ENCODE peak calls at places on chromosomes 4 and X, in five cellular contexts. One of them, this sample, is unnamed.
A peak's percentile ranks its signal among the peaks of the same experiment; 100 is the strongest.

GRCh38 chr4:122152699-122153328 is 683 bp downstream of the BLTP1 start:
- DNase-seq in A549: peak; percentile 13
- DNase-seq in lower lobe of right lung: peak; percentile 67
- DNase-seq in MM.1S: peak; percentile 48
- DNase-seq in HepG2: peak; percentile 9
- DNase-seq in this sample: peak; percentile 16

GRCh38 chrX:118702741-118703140 is 24.7 kb upstream of the IL13RA1 start:
- DNase-seq in lower lobe of right lung: no peak
- DNase-seq in HepG2: peak; percentile 73
- DNase-seq in A549: no peak
- DNase-seq in MM.1S: no peak
- DNase-seq in this sample: no peak

GRCh38 chrX:153726286-153727107 is 1.8 kb downstream of the ABCD1 start:
- DNase-seq in MM.1S: peak; percentile 83
- DNase-seq in HepG2: peak; percentile 75
- DNase-seq in lower lobe of right lung: peak; percentile 83
- DNase-seq in A549: no peak
- DNase-seq in this sample: peak; percentile 19

GRCh38 chr4:184126800-184127199 is 90.9 kb downstream of the ENPP6 start:
- DNase-seq in lower lobe of right lung: no peak
- DNase-seq in A549: no peak
- DNase-seq in MM.1S: no peak
- DNase-seq in HepG2: no peak
- DNase-seq in this sample: no peak

GRCh38 chr4:128315756-128316520 is 28.3 kb upstream of the PGRMC2 start:
- DNase-seq in MM.1S: no peak
- DNase-seq in lower lobe of right lung: no peak
- DNase-seq in HepG2: no peak
- DNase-seq in A549: no peak
- DNase-seq in this sample: no peak

GRCh38 chr4:124748965-124749364 is 36.4 kb upstream of the ANKRD50 start:
- DNase-seq in HepG2: no peak
- DNase-seq in lower lobe of right lung: no peak
- DNase-seq in MM.1S: no peak
- DNase-seq in A549: no peak
- DNase-seq in this sample: no peak

GRCh38 chrX:129115104-129115503 is 408.2 kb downstream of the SMARCA1 start:
- DNase-seq in lower lobe of right lung: no peak
- DNase-seq in MM.1S: peak; percentile 48
- DNase-seq in HepG2: peak; percentile 45
- DNase-seq in A549: peak; percentile 13
- DNase-seq in this sample: peak; percentile 72

GRCh38 chrX:49767231-49767630 is 61.9 kb upstream of the PAGE4 start:
- DNase-seq in A549: no peak
- DNase-seq in lower lobe of right lung: no peak
- DNase-seq in MM.1S: no peak
- DNase-seq in HepG2: no peak
- DNase-seq in this sample: no peak

GRCh38 chrX:109347618-109348017 is 134.3 kb downstream of the GUCY2F start:
- DNase-seq in HepG2: no peak
- DNase-seq in lower lobe of right lung: no peak
- DNase-seq in MM.1S: no peak
- DNase-seq in A549: no peak
- DNase-seq in this sample: peak; percentile 45

GRCh38 chr4:38672247-38673071 is 8.5 kb downstream of the KLF3 start:
- DNase-seq in A549: no peak
- DNase-seq in lower lobe of right lung: no peak
- DNase-seq in HepG2: peak; percentile 71
- DNase-seq in MM.1S: no peak
- DNase-seq in this sample: peak; percentile 78

GRCh38 chrX:113370001-113370400 is 529.4 kb upstream of the AMOT start:
- DNase-seq in lower lobe of right lung: no peak
- DNase-seq in HepG2: no peak
- DNase-seq in MM.1S: no peak
- DNase-seq in A549: no peak
- DNase-seq in this sample: no peak

GRCh38 chr4:71211748-71212147 is 127.1 kb upstream of the SLC4A4 start:
- DNase-seq in HepG2: no peak
- DNase-seq in MM.1S: no peak
- DNase-seq in A549: no peak
- DNase-seq in lower lobe of right lung: no peak
- DNase-seq in this sample: no peak

GRCh38 chr4:156547891-156548290 is 423.7 kb downstream of the PDGFC start:
- DNase-seq in MM.1S: no peak
- DNase-seq in HepG2: no peak
- DNase-seq in A549: no peak
- DNase-seq in lower lobe of right lung: no peak
- DNase-seq in this sample: no peak

GRCh38 chrX:69615323-69615722 is 590 bp upstream of the EDA start:
- DNase-seq in MM.1S: no peak
- DNase-seq in lower lobe of right lung: no peak
- DNase-seq in A549: no peak
- DNase-seq in HepG2: no peak
- DNase-seq in this sample: no peak

GRCh38 chrX:39896951-39897740 is 200.6 kb downstream of the BCOR start:
- DNase-seq in A549: no peak
- DNase-seq in lower lobe of right lung: peak; percentile 49
- DNase-seq in MM.1S: no peak
- DNase-seq in HepG2: peak; percentile 24
- DNase-seq in this sample: peak; percentile 60

GRCh38 chrX:63934791-63935190 is 149.8 kb upstream of the ARHGEF9 start:
- DNase-seq in HepG2: no peak
- DNase-seq in A549: no peak
- DNase-seq in MM.1S: no peak
- DNase-seq in lower lobe of right lung: no peak
- DNase-seq in this sample: no peak

GRCh38 chr4:53563824-53564223 is 27.5 kb downstream of the LNX1 start:
- DNase-seq in MM.1S: no peak
- DNase-seq in lower lobe of right lung: no peak
- DNase-seq in HepG2: no peak
- DNase-seq in A549: no peak
- DNase-seq in this sample: no peak

GRCh38 chrX:79524642-79525041 is 157.5 kb upstream of the ITM2A start:
- DNase-seq in A549: no peak
- DNase-seq in lower lobe of right lung: no peak
- DNase-seq in HepG2: no peak
- DNase-seq in MM.1S: peak; percentile 60
- DNase-seq in this sample: peak; percentile 50

GRCh38 chr4:78939667-78940008 is 400 bp upstream of the PAQR3 start:
- DNase-seq in HepG2: no peak
- DNase-seq in lower lobe of right lung: no peak
- DNase-seq in A549: no peak
- DNase-seq in MM.1S: no peak
- DNase-seq in this sample: no peak

GRCh38 chr4:130808492-130808891 is 1712.5 kb downstream of the C4orf33 start:
- DNase-seq in MM.1S: peak; percentile 61
- DNase-seq in HepG2: peak; percentile 13
- DNase-seq in lower lobe of right lung: no peak
- DNase-seq in A549: no peak
- DNase-seq in this sample: peak; percentile 70

GRCh38 chr4:6727081-6727942 is 11.3 kb downstream of the BLOC1S4 start:
- DNase-seq in lower lobe of right lung: no peak
- DNase-seq in MM.1S: no peak
- DNase-seq in HepG2: no peak
- DNase-seq in A549: no peak
- DNase-seq in this sample: peak; percentile 46

GRCh38 chrX:153812220-153812619 is 17.8 kb downstream of the SSR4 start:
- DNase-seq in A549: no peak
- DNase-seq in HepG2: no peak
- DNase-seq in MM.1S: no peak
- DNase-seq in lower lobe of right lung: no peak
- DNase-seq in this sample: no peak

GRCh38 chr4:177386416-177386815 is 55.8 kb downstream of the AGA start:
- DNase-seq in MM.1S: no peak
- DNase-seq in A549: no peak
- DNase-seq in HepG2: no peak
- DNase-seq in lower lobe of right lung: no peak
- DNase-seq in this sample: no peak

GRCh38 chrX:24928114-24928513 is 87.7 kb downstream of the ARX start:
- DNase-seq in HepG2: no peak
- DNase-seq in MM.1S: no peak
- DNase-seq in A549: no peak
- DNase-seq in lower lobe of right lung: no peak
- DNase-seq in this sample: no peak

GRCh38 chr4:169906104-169906503 is 120.1 kb downstream of the MFAP3L start:
- DNase-seq in A549: no peak
- DNase-seq in MM.1S: no peak
- DNase-seq in lower lobe of right lung: no peak
- DNase-seq in HepG2: peak; percentile 25
- DNase-seq in this sample: no peak

GRCh38 chr4:3248811-3249661 is at the start of gene MSANTD1:
- DNase-seq in A549: no peak
- DNase-seq in MM.1S: no peak
- DNase-seq in lower lobe of right lung: no peak
- DNase-seq in HepG2: no peak
- DNase-seq in this sample: peak; percentile 47

GRCh38 chr4:165011403-165011802 is 20.4 kb upstream of the TRIM60 start:
- DNase-seq in A549: no peak
- DNase-seq in HepG2: no peak
- DNase-seq in lower lobe of right lung: no peak
- DNase-seq in MM.1S: no peak
- DNase-seq in this sample: no peak

DNA sequence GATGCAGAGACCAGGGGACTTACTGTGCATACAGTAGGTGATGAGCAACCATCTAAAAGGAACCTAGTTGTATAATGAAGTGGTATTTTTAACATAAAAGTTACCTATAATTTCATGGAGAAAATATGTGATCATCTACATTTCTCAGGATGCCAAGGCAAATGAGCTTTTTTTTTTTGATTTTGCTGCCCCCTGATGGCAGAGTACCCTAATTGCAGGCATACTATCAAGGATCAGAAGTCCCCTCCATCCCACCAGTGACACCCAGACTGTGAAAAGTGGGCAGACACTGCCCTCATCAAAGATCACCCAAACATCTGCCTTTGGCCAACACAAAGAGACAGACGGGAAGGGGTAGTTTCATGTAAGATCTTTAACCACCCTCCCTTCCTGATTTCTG is 9.6 kb upstream of the ABLIM2 start:
- DNase-seq in lower lobe of right lung: no peak
- DNase-seq in MM.1S: no peak
- DNase-seq in HepG2: no peak
- DNase-seq in A549: no peak
- DNase-seq in this sample: no peak
- H3K4me1 ChIP-seq in lower lobe of right lung: peaks cover 7% of the 10 kb centered on the region
- H3K4me1 ChIP-seq in MM.1S: peaks cover 23% of the 10 kb centered on the region
- H3K4me1 ChIP-seq in HepG2: no peaks in the 10 kb centered on the region
- H3K4me1 ChIP-seq in A549: no peaks in the 10 kb centered on the region
- H3K4me1 ChIP-seq in this sample: no peaks in the 10 kb centered on the region

GRCh38 chrX:23497919-23498318 is 163.3 kb downstream of the PTCHD1 start:
- DNase-seq in A549: no peak
- DNase-seq in MM.1S: peak; percentile 45
- DNase-seq in HepG2: no peak
- DNase-seq in lower lobe of right lung: no peak
- DNase-seq in this sample: no peak
- H3K27ac ChIP-seq in A549: no peak overlapping the region
- H3K27ac ChIP-seq in MM.1S: no peak overlapping the region
- H3K27ac ChIP-seq in HepG2: no peak overlapping the region
- H3K27ac ChIP-seq in lower lobe of right lung: no peak overlapping the region
- H3K27ac ChIP-seq in this sample: no peak overlapping the region

GRCh38 chr4:143531773-143532491 is 18.4 kb downstream of the SMARCA5 start:
- DNase-seq in MM.1S: no peak
- DNase-seq in A549: no peak
- DNase-seq in HepG2: no peak
- DNase-seq in lower lobe of right lung: no peak
- DNase-seq in this sample: no peak

DNA sequence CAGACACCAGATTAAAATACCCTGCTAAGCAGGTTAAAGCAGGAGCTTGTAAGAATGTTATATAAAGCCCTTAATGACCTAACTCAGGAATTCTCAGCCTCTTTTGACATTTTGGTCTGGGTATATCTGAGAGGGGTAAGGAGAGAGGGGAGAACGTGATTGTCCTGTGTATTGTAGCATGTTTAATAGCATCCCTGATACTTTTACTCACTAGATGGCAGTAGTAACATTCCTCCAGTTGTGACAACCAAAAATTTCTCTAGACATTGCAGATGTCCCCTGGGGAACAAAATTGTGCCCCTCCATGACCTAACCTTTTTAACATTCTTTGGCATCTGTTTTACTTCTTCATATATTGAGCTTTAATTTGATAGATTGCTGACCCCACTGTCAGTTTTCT is 17.9 kb downstream of the SMARCA5 start:
- DNase-seq in MM.1S: peak; percentile 18
- DNase-seq in lower lobe of right lung: no peak
- DNase-seq in HepG2: peak; percentile 4
- DNase-seq in A549: no peak
- DNase-seq in this sample: peak; percentile 43
- TF ChIP-seq CTCF in MM.1S: peak; percentile 34
- TF ChIP-seq CTCF in lower lobe of right lung: peak; percentile 40
- TF ChIP-seq CTCF in HepG2: peak; percentile 40
- TF ChIP-seq CTCF in A549: peak; percentile 36
- TF ChIP-seq CTCF in this sample: peak; percentile 58

GRCh38 chr4:87038837-87039715 is 104.3 kb downstream of the AFF1 start:
- DNase-seq in A549: peak; percentile 54
- DNase-seq in HepG2: no peak
- DNase-seq in MM.1S: no peak
- DNase-seq in lower lobe of right lung: peak; percentile 52
- DNase-seq in this sample: peak; percentile 45

GRCh38 chr4:87036713-87037112 is 101.9 kb downstream of the AFF1 start:
- DNase-seq in lower lobe of right lung: no peak
- DNase-seq in HepG2: no peak
- DNase-seq in MM.1S: no peak
- DNase-seq in A549: no peak
- DNase-seq in this sample: no peak

GRCh38 chr4:87035881-87036509 is 101.2 kb downstream of the AFF1 start:
- DNase-seq in A549: no peak
- DNase-seq in MM.1S: no peak
- DNase-seq in lower lobe of right lung: no peak
- DNase-seq in HepG2: no peak
- DNase-seq in this sample: no peak

GRCh38 chr4:87041142-87041541 is 106.3 kb downstream of the AFF1 start:
- DNase-seq in HepG2: no peak
- DNase-seq in MM.1S: no peak
- DNase-seq in lower lobe of right lung: no peak
- DNase-seq in A549: no peak
- DNase-seq in this sample: no peak

GRCh38 chr4:87037921-87038320 is 103.1 kb downstream of the AFF1 start:
- DNase-seq in HepG2: no peak
- DNase-seq in A549: no peak
- DNase-seq in MM.1S: no peak
- DNase-seq in lower lobe of right lung: no peak
- DNase-seq in this sample: no peak
- H3K4me1 ChIP-seq in HepG2: peaks cover 24% of the 10 kb centered on the region
- H3K4me1 ChIP-seq in A549: peaks cover 59% of the 10 kb centered on the region
- H3K4me1 ChIP-seq in MM.1S: peaks cover 13% of the 10 kb centered on the region
- H3K4me1 ChIP-seq in lower lobe of right lung: peaks cover 81% of the 10 kb centered on the region
- H3K4me1 ChIP-seq in this sample: peaks cover 54% of the 10 kb centered on the region

DNA sequence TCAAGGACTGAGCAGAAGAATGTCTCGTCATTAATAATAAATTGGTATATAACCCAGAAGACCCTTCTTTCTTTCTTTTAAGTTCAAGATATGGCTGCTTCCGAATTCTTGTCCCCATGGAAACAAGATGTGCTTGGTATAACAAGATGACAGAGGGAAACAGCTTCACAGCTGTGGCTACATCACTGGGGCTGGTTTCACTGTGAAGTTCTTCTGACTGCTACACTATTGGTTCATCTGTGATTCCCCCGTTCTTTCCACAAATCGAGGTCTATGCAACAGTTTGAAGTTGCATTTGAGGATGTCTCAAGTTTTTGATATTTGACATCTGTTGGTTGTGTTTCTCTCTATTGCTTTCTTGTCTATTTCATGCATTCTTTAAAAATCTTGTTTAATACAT is 12.3 kb upstream of the DTHD1 start:
- DNase-seq in MM.1S: no peak
- DNase-seq in HepG2: no peak
- DNase-seq in A549: no peak
- DNase-seq in lower lobe of right lung: no peak
- DNase-seq in this sample: no peak
- H3K27ac ChIP-seq in MM.1S: no peak overlapping the region
- H3K27ac ChIP-seq in HepG2: no peak overlapping the region
- H3K27ac ChIP-seq in A549: no peak overlapping the region
- H3K27ac ChIP-seq in lower lobe of right lung: no peak overlapping the region
- H3K27ac ChIP-seq in this sample: no peak overlapping the region